ENCODE peak calls at places on chromosomes 3 and 15, in eight cellular contexts. Y is foreskin fibroblast; P is naive thymus-derived CD4-positive, alpha-beta T cell; C is mucosa of descending colon; O is astrocyte of the spinal cord; B is CD4-positive, alpha-beta memory T cell; S is CD8-positive, alpha-beta memory T cell; M is cardiac muscle cell. H is an unnamed sample.

GRCh38 chr15:53412542-53412941 is 346.9 kb downstream of the WDR72 start:
- DNase-seq in Y (no peak), P (no peak), C (no peak), O (no peak), B (no peak), S (no peak), M (no peak), H (no peak)

GRCh38 chr15:84684092-84684491 is 26.1 kb upstream of the NMB start:
- DNase-seq in Y (no peak), P (no peak), C (no peak), O (peak), B (no peak), S (no peak), M (peak), H (no peak)

GRCh38 chr15:29825205-29825604 is 2.9 kb upstream of the TJP1 start:
- DNase-seq in Y (no peak), P (peak), C (no peak), O (no peak), B (peak), S (peak), M (peak), H (no peak)

GRCh38 chr3:99544819-99545281 is 93.5 kb upstream of the COL8A1 start:
- DNase-seq in Y (peak), P (no peak), C (no peak), O (no peak), B (no peak), S (no peak), M (peak), H (no peak)

GRCh38 chr15:38482572-38482971 is 28.6 kb downstream of the FAM98B start:
- DNase-seq in Y (no peak), P (no peak), C (no peak), O (no peak), B (peak), S (no peak), M (no peak), H (no peak)

GRCh38 chr3:7709383-7710082 is 792.1 kb upstream of the LMCD1 start:
- DNase-seq in Y (no peak), P (no peak), C (no peak), O (peak), B (no peak), S (no peak), M (peak), H (no peak)

GRCh38 chr15:39172380-39173281 is 408.2 kb upstream of the THBS1 start:
- DNase-seq in Y (peak), P (no peak), C (no peak), O (peak), B (no peak), S (no peak), M (peak), H (peak)

GRCh38 chr3:71074416-71074815 is 509.1 kb downstream of the FOXP1 start:
- DNase-seq in Y (peak), P (no peak), C (no peak), O (no peak), B (no peak), S (no peak), M (no peak), H (no peak)

GRCh38 chr3:143978263-143978631 is 6.6 kb downstream of the DIPK2A start:
- DNase-seq in Y (no peak), P (no peak), C (no peak), O (no peak), B (no peak), S (no peak), M (no peak), H (no peak)

GRCh38 chr3:66121288-66121687 is 82.6 kb upstream of the MAGI1 start:
- DNase-seq in Y (peak), P (no peak), C (no peak), O (peak), B (no peak), S (no peak), M (no peak), H (no peak)

GRCh38 chr3:14253022-14253761 is 74.6 kb downstream of the LSM3 start:
- DNase-seq in Y (peak), P (no peak), C (no peak), O (no peak), B (no peak), S (no peak), M (peak), H (no peak)

GRCh38 chr3:52047295-52047960 is 8.9 kb downstream of the DUSP7 start:
- DNase-seq in Y (no peak), P (no peak), C (no peak), O (no peak), B (no peak), S (no peak), M (no peak), H (no peak)

GRCh38 chr3:115800489-115801080 is 177.3 kb downstream of the GAP43 start:
- DNase-seq in Y (peak), P (no peak), C (no peak), O (peak), B (no peak), S (no peak), M (no peak), H (peak)

GRCh38 chr3:45958333-45958791 is 15.1 kb downstream of the CXCR6 start:
- DNase-seq in Y (peak), P (no peak), C (no peak), O (peak), B (no peak), S (no peak), M (no peak), H (no peak)

GRCh38 chr3:23580337-23580736 is 225.4 kb upstream of the UBE2E1 start:
- DNase-seq in Y (no peak), P (no peak), C (no peak), O (peak), B (no peak), S (no peak), M (peak), H (no peak)

GRCh38 chr3:100159564-100160153 is 45.4 kb upstream of the FILIP1L start:
- DNase-seq in Y (peak), P (no peak), C (no peak), O (peak), B (no peak), S (no peak), M (peak), H (no peak)

DNA sequence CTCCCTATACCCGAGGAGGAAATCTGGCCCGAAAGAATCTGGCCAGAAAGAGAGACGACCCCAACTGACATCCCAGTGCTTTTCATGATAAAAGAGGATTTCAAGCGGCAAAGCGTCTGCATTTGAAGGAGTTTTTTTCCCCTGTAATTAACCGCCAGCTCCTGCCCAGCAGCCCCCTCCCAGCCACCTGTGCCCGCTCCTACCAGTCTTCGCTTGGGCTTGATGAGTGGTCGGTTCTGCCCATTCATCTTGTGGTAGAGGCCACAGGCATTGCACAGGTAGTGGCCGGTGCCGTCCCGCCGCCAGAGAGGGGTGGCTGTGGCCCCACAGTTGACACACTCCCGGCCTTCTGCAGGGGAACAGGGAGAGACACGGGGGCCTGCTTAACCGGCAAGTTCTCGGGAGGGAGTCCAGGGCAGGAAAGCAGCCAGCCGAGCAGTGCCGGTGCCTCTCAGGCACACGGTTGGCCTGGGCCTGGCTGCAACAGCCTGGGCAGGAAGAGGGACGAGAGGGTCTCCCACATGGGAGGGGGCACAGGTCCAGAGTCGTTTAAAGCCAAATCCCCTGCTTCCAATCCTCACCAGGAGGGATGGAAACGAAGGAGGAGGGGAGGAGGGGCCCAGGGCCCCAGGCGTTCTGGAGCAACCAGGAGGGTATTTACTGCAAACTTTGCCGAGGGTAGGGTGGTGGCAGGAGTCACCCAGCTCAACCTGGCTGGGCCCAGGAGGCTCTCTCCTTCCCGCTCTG is 9.2 kb downstream of the GATA2 start:
- DNase-seq in Y (peak), P (no peak), C (no peak), O (no peak), B (no peak), S (no peak), M (no peak), H (no peak)
- H3K4me3 ChIP-seq in Y (peak), P (no peak), C (no peak), O (no peak), B (no peak), S (peak), M (no peak), H (no peak)

DNA sequence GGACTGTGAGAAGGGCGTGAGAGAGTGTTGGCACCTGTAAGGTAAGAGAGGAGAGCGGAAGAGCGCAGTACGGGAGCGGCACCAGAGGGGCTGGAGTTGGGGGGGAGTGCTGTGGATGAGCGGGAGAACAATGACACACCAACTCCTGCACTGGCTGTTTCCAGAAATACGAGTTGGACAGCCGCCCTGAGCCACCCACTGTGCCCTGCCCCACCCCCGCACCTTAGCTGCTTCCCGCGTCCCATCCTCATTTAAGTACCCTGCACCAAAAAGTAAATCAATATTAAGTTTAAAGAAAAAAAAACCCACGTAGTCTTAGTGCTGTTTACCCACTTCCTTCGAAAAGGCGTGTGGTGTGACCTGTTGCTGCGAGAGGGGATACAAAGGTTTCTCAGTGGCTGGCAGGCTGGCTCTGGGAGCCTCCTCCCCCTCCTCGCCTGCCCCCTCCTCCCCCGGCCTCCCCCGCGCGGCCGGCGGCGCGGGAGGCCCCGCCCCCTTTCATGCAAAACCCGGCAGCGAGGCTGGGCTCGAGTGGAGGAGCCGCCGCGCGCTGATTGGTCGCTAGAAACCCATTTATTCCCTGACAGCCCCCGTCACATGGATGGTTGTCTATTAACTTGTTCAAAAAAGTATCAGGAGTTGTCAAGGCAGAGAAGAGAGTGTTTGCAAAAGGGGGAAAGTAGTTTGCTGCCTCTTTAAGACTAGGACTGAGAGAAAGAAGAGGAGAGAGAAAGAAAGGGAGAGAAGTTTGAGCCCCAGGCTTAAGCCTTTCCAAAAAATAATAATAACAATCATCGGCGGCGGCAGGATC is at the start of gene SOX2:
- DNase-seq in Y (peak), P (no peak), C (no peak), O (peak), B (no peak), S (no peak), M (peak), H (no peak)
- H3K4me3 ChIP-seq in Y (peak), P (peak), C (no peak), O (peak), B (no peak), S (no peak), M (peak), H (peak)

DNA sequence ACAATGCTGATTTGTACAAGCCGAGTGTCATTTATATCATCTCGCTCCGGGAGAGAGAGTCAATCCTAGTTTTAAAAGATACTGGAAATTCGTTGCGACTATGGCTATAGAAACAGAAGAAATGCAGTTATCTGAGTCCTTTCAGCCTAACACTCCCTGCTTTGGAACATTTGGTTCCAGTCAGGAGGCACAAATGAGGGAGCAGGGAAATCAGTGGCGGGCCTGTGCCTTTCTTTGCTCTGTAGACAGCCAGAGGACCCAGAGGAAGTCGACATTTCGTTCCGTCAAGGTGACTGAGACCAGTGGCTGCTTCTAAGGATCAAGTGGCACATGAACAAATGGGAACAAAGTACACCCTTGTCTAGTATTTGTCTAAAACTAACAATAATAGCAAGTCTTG is 745 bp upstream of the RIOX2 start:
- DNase-seq in Y (no peak), P (no peak), C (no peak), O (no peak), B (no peak), S (no peak), M (no peak), H (no peak)
- H3K4me3 ChIP-seq in Y (peak), P (peak), C (no peak), O (no peak), B (no peak), S (no peak), M (no peak), H (peak)

DNA sequence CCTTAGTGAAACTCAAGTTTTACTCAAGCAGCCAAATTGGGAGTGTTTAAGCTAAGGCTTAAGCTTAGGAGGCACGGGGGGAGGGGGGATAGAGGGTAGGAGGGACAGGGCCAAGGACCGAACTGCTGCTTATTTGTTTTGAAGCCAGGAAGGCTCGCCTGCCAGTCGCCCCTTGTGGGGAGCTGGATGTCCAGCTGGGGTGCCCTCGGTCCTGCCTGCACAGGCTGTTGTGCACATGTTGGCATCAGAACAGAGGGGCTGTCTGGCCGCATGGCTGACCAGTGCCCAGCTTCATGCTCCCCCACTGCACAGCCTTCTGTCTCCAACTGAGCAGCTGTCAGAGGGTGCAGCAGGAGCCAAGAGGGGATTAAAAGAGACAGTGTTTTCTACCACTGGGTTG is 53.4 kb downstream of the BOC start:
- DNase-seq in Y (no peak), P (no peak), C (no peak), O (no peak), B (no peak), S (no peak), M (no peak), H (no peak)
- H3K4me3 ChIP-seq in Y (no peak), P (no peak), C (no peak), O (no peak), B (no peak), S (no peak), M (no peak), H (no peak)

DNA sequence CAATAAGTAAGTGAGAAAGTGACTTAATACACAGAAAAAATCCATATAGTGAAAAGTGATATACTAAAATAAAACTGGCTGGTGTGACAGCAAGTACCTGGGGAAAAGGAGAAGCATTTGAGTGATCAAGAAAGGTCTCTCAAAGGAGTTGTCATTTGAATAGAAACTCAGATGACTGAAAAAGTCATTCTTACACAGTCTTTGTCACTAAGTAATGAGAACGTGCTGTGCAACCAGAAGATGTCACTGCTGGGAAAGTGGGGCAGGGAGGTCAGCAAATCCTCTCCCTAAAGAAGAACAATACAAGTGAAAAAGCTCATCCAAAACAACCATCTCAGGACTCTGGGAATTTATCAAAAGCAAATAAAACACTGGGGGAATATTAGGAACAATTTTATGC is 317.5 kb upstream of the TRIM42 start:
- DNase-seq in Y (no peak), P (no peak), C (no peak), O (no peak), B (no peak), S (no peak), M (no peak), H (no peak)
- H3K4me3 ChIP-seq in Y (no peak), P (no peak), C (no peak), O (no peak), B (no peak), S (no peak), M (no peak), H (no peak)

DNA sequence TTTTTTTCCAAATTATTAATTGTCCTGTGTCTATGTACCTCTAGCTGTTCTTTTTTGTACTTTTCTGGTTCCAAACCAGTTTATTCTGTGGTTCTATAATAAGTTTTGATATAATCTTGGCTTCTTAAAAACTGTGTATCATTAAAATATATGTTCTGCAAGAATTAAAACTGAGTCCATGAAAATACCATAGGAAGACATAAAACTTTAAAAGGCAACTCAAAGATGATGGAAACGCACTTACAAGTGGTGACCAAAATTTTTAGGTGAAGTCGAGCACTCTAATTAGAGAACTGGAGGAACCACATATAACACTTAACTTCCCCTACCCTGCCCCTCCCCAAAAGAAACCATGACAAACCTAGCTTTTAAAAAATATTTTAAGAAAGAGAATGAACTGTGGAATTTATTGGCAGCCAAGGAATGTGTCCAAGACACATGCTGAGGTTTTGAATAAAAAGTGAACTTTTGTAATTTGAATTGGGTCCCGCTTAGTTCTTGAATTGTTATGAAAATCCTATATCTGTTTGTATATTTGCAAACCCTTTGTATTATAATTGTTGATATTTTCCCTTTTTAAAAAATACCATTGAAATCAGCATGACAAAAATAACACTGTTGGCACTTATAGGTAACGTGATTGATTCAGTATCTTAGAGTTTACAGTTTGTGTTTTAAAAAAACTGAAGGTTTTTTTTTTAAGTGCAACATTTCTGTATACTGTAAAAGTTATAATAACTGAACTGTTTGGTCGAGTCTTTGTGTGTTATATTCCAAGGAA is 7.7 kb downstream of the NR2F2 start:
- DNase-seq in Y (peak), P (no peak), C (no peak), O (peak), B (no peak), S (no peak), M (peak), H (no peak)
- H3K4me3 ChIP-seq in Y (peak), P (no peak), C (no peak), O (peak), B (no peak), S (no peak), M (no peak), H (peak)

H was measured in skeletal muscle cell.